ENCODE peak calls at places on chromosomes 5 and 9, in six cellular contexts. N is body of pancreas, W is A549, I is ovary, K is foreskin keratinocyte, H is GM23338. Q is an unnamed sample.
A peak's percentile ranks its signal among the peaks of the same experiment; 100 is the strongest.

GRCh38 chr9:76022317-76022716 is 131.8 kb downstream of the PCSK5 start:
- DNase-seq in N (no peak), W (no peak), I (no peak), K (no peak), H (peak; percentile 26), Q (no peak)

GRCh38 chr5:41246376-41246775 is 33.0 kb upstream of the C6 start:
- DNase-seq in N (no peak), W (peak; percentile 19), I (peak; percentile 45), K (peak; percentile 78), H (no peak), Q (no peak)

GRCh38 chr9:131826966-131827525 is 87.2 kb upstream of the RAPGEF1 start:
- DNase-seq in N (no peak), W (no peak), I (no peak), K (peak; percentile 82), H (no peak), Q (peak; percentile 8)

GRCh38 chr5:41435276-41435675 is 75.1 kb downstream of the PLCXD3 start:
- DNase-seq in N (peak; percentile 30), W (no peak), I (no peak), K (no peak), H (no peak), Q (no peak)

GRCh38 chr9:129009584-129010141 is 18.5 kb downstream of the SH3GLB2 start:
- DNase-seq in N (no peak), W (no peak), I (no peak), K (no peak), H (no peak), Q (peak; percentile 59)

GRCh38 chr9:70746316-70746715 is 331.9 kb upstream of the KLF9 start:
- DNase-seq in N (no peak), W (no peak), I (no peak), K (no peak), H (no peak), Q (no peak)

GRCh38 chr5:1268666-1269065 is 26.2 kb downstream of the TERT start:
- DNase-seq in N (no peak), W (no peak), I (no peak), K (no peak), H (no peak), Q (no peak)

GRCh38 chr5:102498271-102499034 is at the start of gene SLCO6A1:
- DNase-seq in N (no peak), W (no peak), I (no peak), K (no peak), H (peak; percentile 34), Q (no peak)

GRCh38 chr5:2750026-2750757 is 1.3 kb downstream of the IRX2 start:
- DNase-seq in N (no peak), W (no peak), I (no peak), K (peak; percentile 45), H (peak; percentile 93), Q (no peak)

GRCh38 chr5:144032375-144032774 is 138.1 kb downstream of the YIPF5 start:
- DNase-seq in N (peak; percentile 6), W (no peak), I (no peak), K (no peak), H (no peak), Q (no peak)

GRCh38 chr5:21391506-21391905 is 1403.5 kb upstream of the CDH18 start:
- DNase-seq in N (no peak), W (no peak), I (no peak), K (no peak), H (peak; percentile 25), Q (no peak)

GRCh38 chr9:117403403-117403811 is 11.4 kb downstream of the ASTN2 start:
- DNase-seq in N (peak; percentile 16), W (no peak), I (no peak), K (no peak), H (peak; percentile 20), Q (no peak)

GRCh38 chr5:88838500-88838899 is 44.5 kb downstream of the MEF2C start:
- DNase-seq in N (no peak), W (no peak), I (no peak), K (no peak), H (no peak), Q (no peak)

GRCh38 chr5:179176166-179176565 is 116.0 kb downstream of the ZNF354C start:
- DNase-seq in N (no peak), W (no peak), I (no peak), K (no peak), H (no peak), Q (peak; percentile 26)

GRCh38 chr5:95759634-95760033 is 28.5 kb downstream of the RHOBTB3 start:
- DNase-seq in N (peak; percentile 32), W (no peak), I (no peak), K (no peak), H (no peak), Q (no peak)

GRCh38 chr5:181036816-181037364 is 3.2 kb upstream of the BTNL9 start:
- DNase-seq in N (no peak), W (no peak), I (no peak), K (no peak), H (no peak), Q (no peak)

GRCh38 chr5:171387970-171388815 is 544 bp downstream of the NPM1 start:
- DNase-seq in N (peak; percentile 73), W (peak; percentile 53), I (peak; percentile 81), K (peak; percentile 60), H (peak; percentile 73), Q (peak; percentile 94)

GRCh38 chr5:124583469-124584350 is 162.7 kb downstream of the ZNF608 start:
- DNase-seq in N (no peak), W (peak; percentile 56), I (no peak), K (peak; percentile 88), H (no peak), Q (no peak)

GRCh38 chr9:79308012-79308411 is 263.8 kb upstream of the TLE4 start:
- DNase-seq in N (no peak), W (no peak), I (no peak), K (no peak), H (no peak), Q (no peak)

GRCh38 chr9:134877541-134877940 is 3.1 kb upstream of the FCN2 start:
- DNase-seq in N (no peak), W (no peak), I (no peak), K (no peak), H (no peak), Q (no peak)

GRCh38 chr9:135989722-135990467 is 28.7 kb upstream of the UBAC1 start:
- DNase-seq in N (peak; percentile 54), W (no peak), I (no peak), K (no peak), H (no peak), Q (no peak)

GRCh38 chr5:36722913-36723312 is 116.5 kb downstream of the SLC1A3 start:
- DNase-seq in N (no peak), W (no peak), I (no peak), K (no peak), H (no peak), Q (no peak)

GRCh38 chr5:172035039-172035438 is 28.6 kb upstream of the FBXW11 start:
- DNase-seq in N (no peak), W (no peak), I (no peak), K (peak; percentile 52), H (no peak), Q (no peak)

GRCh38 chr5:79193643-79194042 is 42.3 kb upstream of the JMY start:
- DNase-seq in N (peak; percentile 13), W (no peak), I (no peak), K (no peak), H (no peak), Q (no peak)

GRCh38 chr9:445033-445432 is 230.4 kb downstream of the DOCK8 start:
- DNase-seq in N (peak; percentile 48), W (no peak), I (peak; percentile 24), K (no peak), H (no peak), Q (peak; percentile 76)

DNA sequence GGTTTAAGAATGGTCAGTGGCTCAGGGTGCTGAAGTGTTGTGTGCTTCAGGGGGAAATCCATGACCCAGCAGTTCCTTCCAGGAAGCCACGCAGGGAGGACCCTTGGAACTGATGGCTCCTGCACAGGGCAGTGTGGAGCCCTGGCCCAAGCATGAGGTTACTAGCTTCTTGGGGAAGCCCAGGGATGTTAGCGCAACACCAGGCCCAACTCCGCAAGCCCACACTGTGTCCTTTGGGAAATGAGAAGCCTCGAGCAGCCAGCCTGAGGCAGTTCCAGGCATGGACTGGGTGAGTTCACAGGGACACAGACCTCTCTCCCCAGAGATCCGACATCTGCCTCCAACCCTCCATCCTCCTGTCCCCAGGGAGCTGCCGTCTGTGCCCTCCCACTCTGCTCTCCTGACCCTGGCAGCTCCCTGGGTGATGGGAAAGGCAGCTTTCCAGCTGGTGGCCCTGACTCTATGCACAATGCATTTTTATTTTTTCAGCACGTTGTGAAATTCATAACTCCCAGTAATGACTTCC is 33.9 kb downstream of the LMX1B start:
- DNase-seq in N (no peak), W (no peak), I (no peak), K (no peak), H (no peak), Q (peak; percentile 87)
- H3K4me1 ChIP-seq in N (peaks cover 27% of the 10 kb centered on the region), W (no peaks in the 10 kb centered on the region), I (no peaks in the 10 kb centered on the region), K (no peaks in the 10 kb centered on the region), H (peaks cover 10% of the 10 kb centered on the region), Q (peaks cover 3% of the 10 kb centered on the region)

GRCh38 chr5:120293796-120294195 is 170.3 kb upstream of the PRR16 start:
- DNase-seq in N (no peak), W (no peak), I (no peak), K (peak; percentile 74), H (no peak), Q (no peak)
- H3K27ac ChIP-seq in N (no peak overlapping the region), W (no peak overlapping the region), I (no peak overlapping the region), K (no peak overlapping the region), H (no peak overlapping the region), Q (no peak overlapping the region)

GRCh38 chr9:68739631-68740174 is 34.7 kb downstream of the PIP5K1B start:
- DNase-seq in N (peak; percentile 35), W (no peak), I (no peak), K (no peak), H (no peak), Q (no peak)
- H3K4me1 ChIP-seq in N (peaks cover 18% of the 10 kb centered on the region), W (no peaks in the 10 kb centered on the region), I (no peaks in the 10 kb centered on the region), K (no peaks in the 10 kb centered on the region), H (no peaks in the 10 kb centered on the region), Q (no peaks in the 10 kb centered on the region)

DNA sequence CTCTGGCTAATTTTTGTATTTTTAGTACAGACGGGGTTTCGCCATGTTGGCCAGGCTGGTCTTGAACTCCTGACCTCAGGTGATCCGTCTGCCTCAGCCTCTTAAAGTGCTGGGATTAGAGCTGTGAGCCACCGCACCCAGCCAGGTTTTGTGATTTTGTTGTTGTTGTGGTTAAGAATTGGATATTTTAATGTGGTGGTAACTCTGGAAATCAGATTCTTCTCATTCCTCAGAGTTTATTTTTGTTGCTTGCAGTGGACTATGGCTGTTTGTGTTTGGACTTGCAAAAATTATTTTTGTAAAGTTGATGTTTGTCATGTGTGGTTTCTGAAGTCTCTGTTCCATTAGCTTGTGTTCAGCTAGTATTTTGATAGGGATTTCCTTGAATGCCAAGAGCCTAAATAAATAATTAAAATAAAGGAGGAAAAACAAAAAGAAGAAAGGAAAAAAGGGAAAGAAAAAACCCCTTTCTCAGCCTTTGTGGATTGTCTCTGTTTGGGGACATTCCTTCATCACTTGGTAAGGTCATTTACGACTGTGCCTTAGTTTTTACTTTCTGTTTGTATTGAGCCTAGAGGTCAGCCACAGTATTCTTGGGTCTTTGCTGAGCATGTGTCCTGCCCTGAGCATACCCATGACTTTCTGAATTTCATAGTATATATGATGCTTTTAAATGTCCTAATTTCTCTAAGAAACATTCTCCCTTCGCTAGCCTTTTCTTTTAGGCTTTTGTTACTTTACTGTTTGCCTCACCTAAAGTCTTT is 37.3 kb downstream of the PBX3 start:
- DNase-seq in N (no peak), W (no peak), I (no peak), K (peak; percentile 33), H (no peak), Q (no peak)
- H3K27ac ChIP-seq in N (no peak overlapping the region), W (no peak overlapping the region), I (no peak overlapping the region), K (no peak overlapping the region), H (peak overlapping the region; percentile 75), Q (no peak overlapping the region)

Q was measured in kidney.